ENCODE peak calls at places on chromosomes 3 and 15, in four cellular contexts. S, Q, L and U are unnamed samples.

GRCh38 chr15:44536298-44536961 is 517 bp upstream of the EIF3J start:
- DNase-seq in S (peak; percentile 77), Q (no peak), L (peak; percentile 84), U (peak; percentile 72)

GRCh38 chr3:158058775-158059174 is 47.4 kb downstream of the SHOX2 start:
- DNase-seq in S (no peak), Q (no peak), L (no peak), U (no peak)

GRCh38 chr3:144053121-144053520 is 81.5 kb downstream of the DIPK2A start:
- DNase-seq in S (no peak), Q (no peak), L (no peak), U (no peak)

GRCh38 chr15:40982855-40983254 is 29.6 kb downstream of the CHAC1 start:
- DNase-seq in S (no peak), Q (no peak), L (no peak), U (no peak)

GRCh38 chr15:67303490-67304363 is 49.1 kb downstream of the IQCH start:
- DNase-seq in S (peak; percentile 49), Q (peak; percentile 24), L (peak; percentile 20), U (peak; percentile 30)

GRCh38 chr3:150114873-150115570 is 144.3 kb upstream of the PFN2 start:
- DNase-seq in S (no peak), Q (peak; percentile 69), L (no peak), U (no peak)

GRCh38 chr3:171270541-171270940 is 189.7 kb downstream of the TNIK start:
- DNase-seq in S (no peak), Q (no peak), L (no peak), U (no peak)

GRCh38 chr3:57951106-57951882 is 56.9 kb upstream of the FLNB start:
- DNase-seq in S (peak; percentile 62), Q (no peak), L (peak; percentile 35), U (peak; percentile 65)

GRCh38 chr3:60316121-60316783 is 935.0 kb downstream of the FHIT start:
- DNase-seq in S (no peak), Q (no peak), L (no peak), U (no peak)

GRCh38 chr15:96948981-96949380 is 618.5 kb downstream of the NR2F2 start:
- DNase-seq in S (no peak), Q (no peak), L (no peak), U (no peak)

GRCh38 chr3:148077318-148077923 is 620.3 kb upstream of the AGTR1 start:
- DNase-seq in S (peak; percentile 6), Q (no peak), L (no peak), U (peak; percentile 11)

GRCh38 chr3:40242638-40243037 is 66.9 kb upstream of the EIF1B start:
- DNase-seq in S (no peak), Q (no peak), L (no peak), U (no peak)

GRCh38 chr3:114308830-114309229 is 15.0 kb downstream of the TIGIT start:
- DNase-seq in S (no peak), Q (no peak), L (no peak), U (no peak)

GRCh38 chr3:13647314-13648059 is 98.6 kb downstream of the FBLN2 start:
- DNase-seq in S (no peak), Q (no peak), L (peak; percentile 48), U (no peak)

GRCh38 chr3:130729154-130729553 is 17.5 kb downstream of the PIK3R4 start:
- DNase-seq in S (no peak), Q (no peak), L (no peak), U (no peak)

GRCh38 chr3:133948131-133948810 is 52.6 kb upstream of the RAB6B start:
- DNase-seq in S (no peak), Q (no peak), L (no peak), U (no peak)

GRCh38 chr3:139520028-139520737 is 19.4 kb downstream of the RBP1 start:
- DNase-seq in S (no peak), Q (no peak), L (peak; percentile 95), U (peak; percentile 52)

GRCh38 chr3:46484911-46485696 is 12.7 kb upstream of the RTP3 start:
- DNase-seq in S (no peak), Q (no peak), L (peak; percentile 63), U (no peak)

GRCh38 chr15:57865294-57865693 is 158.8 kb downstream of the POLR2M start:
- DNase-seq in S (no peak), Q (no peak), L (peak; percentile 42), U (no peak)

GRCh38 chr3:142863010-142863787 is 25.7 kb downstream of the PCOLCE2 start:
- DNase-seq in S (no peak), Q (no peak), L (no peak), U (no peak)

GRCh38 chr3:106114848-106115247 is 246.0 kb upstream of the CBLB start:
- DNase-seq in S (no peak), Q (no peak), L (no peak), U (peak; percentile 71)

GRCh38 chr3:150149651-150150051 is 179.0 kb upstream of the PFN2 start:
- DNase-seq in S (no peak), Q (no peak), L (no peak), U (no peak)

GRCh38 chr3:170323371-170323770 is 34.1 kb upstream of the SKIL start:
- DNase-seq in S (peak; percentile 28), Q (no peak), L (no peak), U (no peak)

GRCh38 chr3:187878776-187879524 is 133.7 kb upstream of the BCL6 start:
- DNase-seq in S (no peak), Q (no peak), L (no peak), U (no peak)

GRCh38 chr15:91706366-91707032 is 147.0 kb upstream of the SLCO3A1 start:
- DNase-seq in S (peak; percentile 38), Q (peak; percentile 3), L (peak; percentile 41), U (peak; percentile 63)

GRCh38 chr3:72137865-72138861 is 353.2 kb upstream of the PROK2 start:
- DNase-seq in S (no peak), Q (no peak), L (no peak), U (no peak)

GRCh38 chr3:155026999-155027591 is 53.0 kb upstream of the MME start:
- DNase-seq in S (no peak), Q (no peak), L (no peak), U (no peak)
- TF ChIP-seq POLR2AphosphoS2 in S (no peak), Q (no peak), L (no peak), U (no peak)

GRCh38 chr15:73991260-73991659 is 835 bp downstream of the STOML1 start:
- DNase-seq in S (no peak), Q (no peak), L (no peak), U (no peak)
- TF ChIP-seq POLR2AphosphoS2 in S (no peak), Q (no peak), L (no peak), U (no peak)

GRCh38 chr3:117630885-117631284 is 921.3 kb downstream of the TUSC7 start:
- DNase-seq in S (no peak), Q (no peak), L (no peak), U (no peak)

GRCh38 chr3:117629505-117629904 is 919.9 kb downstream of the TUSC7 start:
- DNase-seq in S (no peak), Q (no peak), L (no peak), U (no peak)

GRCh38 chr3:117630469-117630868 is 920.9 kb downstream of the TUSC7 start:
- DNase-seq in S (no peak), Q (no peak), L (no peak), U (no peak)

GRCh38 chr3:117626577-117626976 is 917.0 kb downstream of the TUSC7 start:
- DNase-seq in S (no peak), Q (no peak), L (no peak), U (no peak)

DNA sequence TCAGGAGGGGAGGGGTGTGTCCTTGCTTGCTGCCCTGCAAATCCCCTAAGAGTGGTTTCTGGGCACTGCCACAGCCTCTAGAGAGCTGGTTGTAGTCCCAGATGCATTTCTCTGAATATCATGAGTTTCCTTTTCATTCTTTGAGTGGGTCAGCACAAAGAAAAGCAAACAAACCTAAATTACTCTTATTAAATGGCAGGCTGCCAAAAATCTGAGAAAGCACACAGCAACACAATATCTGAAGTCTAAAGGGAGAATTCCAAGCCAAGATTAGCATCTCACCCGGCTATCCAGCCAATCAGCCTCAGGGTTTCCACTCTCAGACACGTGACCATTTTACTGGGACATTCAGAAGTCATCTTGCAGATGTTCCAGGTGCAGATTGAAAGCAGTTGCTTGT is 919.3 kb downstream of the TUSC7 start:
- DNase-seq in S (no peak), Q (no peak), L (no peak), U (peak; percentile 55)
- TF ChIP-seq POLR2AphosphoS2 in S (no peak), Q (no peak), L (no peak), U (no peak)

GRCh38 chr3:112302881-112303761 is 9.1 kb upstream of the SLC9C1 start:
- DNase-seq in S (no peak), Q (no peak), L (no peak), U (no peak)
- TF ChIP-seq POLR2AphosphoS2 in S (no peak), Q (no peak), L (no peak), U (no peak)